ENCODE peak calls at places on chromosomes 3 and 15, in five cellular contexts. J is K562, E is HepG2, G is SK-N-SH, X is GM12878. V is an unnamed sample.

GRCh38 chr15:24977686-24978085 is 22.9 kb downstream of the SNRPN start:
- DNase-seq in J (no peak), G (no peak), E (no peak), X (no peak), V (no peak)

GRCh38 chr15:100703671-100704070 is 101.3 kb downstream of the ASB7 start:
- DNase-seq in E (no peak), G (no peak), J (no peak), X (peak), V (no peak)

GRCh38 chr3:4776399-4776979 is 202.7 kb upstream of the BHLHE40 start:
- DNase-seq in E (no peak), J (no peak), G (no peak), X (peak), V (no peak)

GRCh38 chr3:157916672-157917071 is 189.5 kb downstream of the SHOX2 start:
- DNase-seq in E (no peak), G (no peak), J (no peak), X (no peak), V (no peak)

GRCh38 chr3:187678869-187679268 is 8.7 kb upstream of the SST start:
- DNase-seq in X (no peak), G (peak), J (peak), E (peak), V (peak)

GRCh38 chr15:69540622-69541021 is 88.0 kb downstream of the RPLP1 start:
- DNase-seq in E (no peak), G (peak), J (no peak), X (no peak), V (no peak)

GRCh38 chr3:101065962-101066361 is 72.7 kb upstream of the ABI3BP start:
- DNase-seq in G (no peak), E (peak), J (no peak), X (no peak), V (no peak)

GRCh38 chr3:196210673-196211556 is at the start of gene ZDHHC19:
- DNase-seq in J (no peak), X (no peak), G (no peak), E (no peak), V (no peak)

GRCh38 chr15:49223536-49224274 is 53.7 kb downstream of the GALK2 start:
- DNase-seq in G (no peak), X (no peak), J (no peak), E (no peak), V (no peak)

GRCh38 chr3:63096248-63097058 is 181.7 kb upstream of the SYNPR start:
- DNase-seq in E (no peak), J (no peak), G (no peak), X (no peak), V (no peak)

GRCh38 chr3:12192655-12193484 is 34.2 kb upstream of the TIMP4 start:
- DNase-seq in X (no peak), E (no peak), G (no peak), J (no peak), V (no peak)

GRCh38 chr3:136343873-136344281 is 93.7 kb downstream of the PCCB start:
- DNase-seq in E (peak), J (peak), X (no peak), G (peak), V (no peak)

GRCh38 chr3:126881861-126882260 is 101.1 kb upstream of the PLXNA1 start:
- DNase-seq in X (no peak), E (no peak), G (no peak), J (no peak), V (no peak)

GRCh38 chr3:126883241-126883640 is 99.7 kb upstream of the PLXNA1 start:
- DNase-seq in G (no peak), J (no peak), E (no peak), X (no peak), V (no peak)

GRCh38 chr3:126885425-126885824 is 97.5 kb upstream of the PLXNA1 start:
- DNase-seq in E (no peak), X (no peak), J (no peak), G (no peak), V (no peak)

GRCh38 chr3:126878664-126879063 is 104.3 kb upstream of the PLXNA1 start:
- DNase-seq in X (no peak), J (no peak), E (no peak), G (peak), V (no peak)

DNA sequence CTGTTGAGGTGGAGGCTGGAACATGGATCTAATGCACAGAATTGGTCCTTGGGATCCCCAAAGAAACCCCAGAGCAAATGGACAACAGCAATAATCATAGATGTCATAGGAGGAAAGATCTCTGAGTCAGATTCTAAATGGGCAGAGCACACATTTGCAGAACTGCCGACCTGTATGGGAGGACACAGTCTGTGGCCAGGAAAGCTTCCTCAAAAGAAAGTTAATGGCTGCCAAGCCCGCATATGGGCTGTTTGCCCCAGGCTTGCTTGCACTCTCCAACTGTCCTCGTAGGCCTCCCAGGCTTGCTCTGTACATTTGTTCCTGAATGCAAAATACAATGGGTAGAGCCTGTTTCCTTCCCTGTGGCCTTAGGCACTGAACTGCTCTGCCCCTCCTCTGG is 102.0 kb upstream of the PLXNA1 start:
- DNase-seq in X (no peak), J (no peak), G (no peak), E (no peak), V (no peak)
- TF ChIP-seq FOXM1 in X (no peak), J (no peak), G (no peak), E (no peak), V (no peak)

GRCh38 chr15:51935466-51936118 is 36.0 kb downstream of the LEO1 start:
- DNase-seq in G (no peak), E (no peak), X (peak), J (no peak), V (no peak)

GRCh38 chr15:51931638-51932037 is 39.9 kb downstream of the LEO1 start:
- DNase-seq in E (no peak), J (no peak), X (no peak), G (no peak), V (no peak)

GRCh38 chr15:51936119-51936478 is 35.5 kb downstream of the LEO1 start:
- DNase-seq in X (no peak), J (no peak), G (no peak), E (no peak), V (no peak)

GRCh38 chr15:51926808-51927207 is 44.8 kb downstream of the LEO1 start:
- DNase-seq in E (no peak), G (no peak), X (no peak), J (no peak), V (no peak)

GRCh38 chr15:51931016-51931415 is 40.6 kb downstream of the LEO1 start:
- DNase-seq in J (no peak), E (no peak), G (no peak), X (no peak), V (no peak)
- TF ChIP-seq FOXM1 in J (no peak), E (no peak), G (no peak), X (no peak), V (no peak)

GRCh38 chr3:43093006-43093405 is 12.9 kb downstream of the POMGNT2 start:
- DNase-seq in J (no peak), E (no peak), X (no peak), G (peak), V (no peak)
- TF ChIP-seq FOXM1 in J (no peak), E (no peak), X (no peak), G (no peak), V (no peak)

DNA sequence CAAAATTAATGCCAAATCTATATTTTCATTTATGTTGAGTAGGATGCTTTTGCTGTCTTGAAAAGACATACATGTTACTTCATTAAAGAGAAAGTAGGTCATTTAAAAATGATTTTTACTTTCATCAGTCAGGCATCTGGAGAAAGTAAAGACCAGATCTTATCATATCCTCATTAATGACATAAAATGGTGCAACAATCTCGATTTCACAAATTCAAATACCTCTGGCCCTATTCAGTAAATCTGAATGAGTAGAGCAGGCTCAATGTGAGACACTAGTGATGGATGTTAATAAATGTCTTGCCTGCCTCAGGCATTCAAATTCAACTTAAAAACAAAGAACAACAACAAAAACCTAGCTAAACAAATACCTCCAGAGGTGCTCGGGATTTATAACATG is 714.1 kb downstream of the NAALADL2 start:
- DNase-seq in X (no peak), E (no peak), G (no peak), J (no peak), V (no peak)
- TF ChIP-seq FOXM1 in X (no peak), E (no peak), G (no peak), J (no peak), V (no peak)

DNA sequence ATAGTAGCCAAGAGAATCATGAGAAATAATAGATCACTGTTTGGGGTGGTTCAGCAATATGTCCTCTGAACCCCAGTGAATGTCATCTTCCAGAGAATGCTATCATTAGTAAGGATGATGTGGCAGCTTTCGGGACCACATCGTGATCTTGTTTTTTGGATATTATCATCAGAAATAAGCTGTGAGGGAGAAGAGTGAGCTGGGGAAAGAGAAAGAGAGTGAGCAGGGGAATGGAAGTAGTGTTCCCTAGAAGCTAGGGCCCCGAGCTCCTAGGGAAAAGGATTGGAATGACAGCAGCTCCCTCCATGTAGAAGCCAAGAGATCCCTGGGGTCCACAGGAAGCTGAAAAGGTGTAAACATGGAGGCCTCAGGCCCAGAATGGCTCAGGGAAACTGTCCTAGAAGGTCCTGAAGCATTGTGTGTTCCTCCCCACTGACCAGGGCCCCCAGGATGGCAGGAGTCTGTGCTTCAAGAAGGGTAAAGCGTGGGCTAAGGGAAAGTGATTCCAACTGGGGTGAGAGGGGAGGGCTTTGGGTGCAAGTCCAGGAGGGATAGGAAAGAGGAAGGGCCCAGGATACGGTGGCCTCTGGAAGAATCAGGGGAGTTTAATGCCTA is 56.6 kb upstream of the KLF13 start:
- DNase-seq in J (no peak), X (no peak), G (no peak), E (no peak), V (no peak)
- TF ChIP-seq FOXM1 in J (no peak), X (no peak), G (no peak), E (no peak), V (no peak)

GRCh38 chr3:10259798-10260197 is 11.5 kb downstream of the TATDN2 start:
- DNase-seq in E (no peak), J (no peak), X (no peak), G (no peak), V (no peak)

GRCh38 chr3:10265833-10266232 is 17.6 kb downstream of the TATDN2 start:
- DNase-seq in G (no peak), X (no peak), J (no peak), E (no peak), V (no peak)

GRCh38 chr3:10260211-10260701 is 12.0 kb downstream of the TATDN2 start:
- DNase-seq in G (no peak), J (no peak), E (no peak), X (no peak), V (no peak)

GRCh38 chr3:10262027-10262426 is 13.8 kb downstream of the TATDN2 start:
- DNase-seq in E (no peak), G (no peak), J (no peak), X (no peak), V (no peak)

DNA sequence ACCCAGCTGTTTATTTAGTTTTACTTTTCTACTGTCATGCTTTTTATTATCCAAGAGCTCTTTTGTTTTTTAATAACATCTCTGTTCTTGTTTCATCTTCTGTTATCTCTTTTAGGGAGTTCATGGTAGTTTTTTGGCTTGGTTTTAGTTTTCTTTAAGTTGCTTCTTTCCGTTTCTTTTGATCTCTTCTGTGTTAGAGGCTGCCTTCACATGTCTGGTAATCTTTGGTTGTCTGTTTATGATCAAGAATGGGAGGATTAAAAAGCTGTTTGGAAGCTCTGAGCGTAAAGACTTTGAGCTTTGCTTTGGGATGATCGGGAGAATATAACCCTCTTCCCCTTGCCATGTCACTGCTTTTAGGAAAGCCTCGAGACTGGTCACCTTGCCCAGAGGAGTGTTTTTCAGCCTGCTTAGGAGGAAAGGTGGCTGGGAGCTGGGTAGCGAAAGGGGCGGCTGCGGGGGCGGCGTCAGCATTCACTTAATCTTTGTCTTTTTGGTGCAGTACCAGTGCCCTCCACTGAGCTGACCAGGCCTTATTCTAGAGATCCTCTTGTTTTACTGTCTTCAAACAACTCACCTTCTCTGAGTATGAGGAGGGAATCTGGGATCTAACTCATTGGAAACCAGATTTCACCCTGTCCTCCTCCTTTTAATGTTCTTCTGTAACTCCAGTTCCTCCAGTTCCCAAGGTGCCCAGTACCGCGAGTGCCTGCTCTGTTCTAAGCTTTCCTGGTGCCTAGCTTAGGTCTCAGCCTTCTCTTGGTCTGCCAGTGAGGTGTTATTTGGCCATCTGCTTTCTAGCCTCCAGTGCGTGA is 15.5 kb downstream of the TATDN2 start:
- DNase-seq in G (peak), E (no peak), X (no peak), J (peak), V (peak)
- TF ChIP-seq FOXM1 in G (no peak), E (no peak), X (no peak), J (no peak), V (no peak)

DNA sequence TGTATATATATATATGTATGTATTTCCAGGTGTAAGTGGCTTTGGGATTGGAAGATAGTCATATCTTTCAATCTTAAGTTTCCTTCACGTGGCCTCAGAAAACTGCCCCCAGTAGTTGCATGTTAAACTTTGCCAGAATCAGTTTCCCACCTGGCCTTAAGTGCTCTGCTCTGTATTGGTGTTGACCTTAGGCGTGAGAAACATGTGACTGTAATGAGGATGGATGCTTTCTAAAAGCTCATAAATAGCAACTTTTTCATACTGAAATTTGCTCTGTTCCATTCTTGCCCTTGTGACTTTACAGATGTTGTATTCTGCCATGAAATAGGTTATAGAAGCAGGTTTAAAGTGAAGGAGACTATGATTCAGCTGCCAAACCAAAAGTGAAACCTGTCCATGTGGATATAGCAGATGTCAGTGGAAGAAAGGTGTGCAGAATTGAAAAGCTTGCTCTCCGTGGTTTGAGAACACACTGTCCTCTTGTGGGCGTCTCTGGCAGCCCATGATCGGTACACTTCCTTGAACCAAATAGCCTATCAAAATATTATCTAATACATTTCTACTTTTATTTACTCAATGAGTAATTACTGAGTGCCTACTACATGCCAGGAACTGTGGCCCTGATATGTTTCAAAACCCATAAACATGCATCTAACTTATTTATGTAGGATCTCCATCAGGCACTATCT is 15.8 kb downstream of the SCG5 start:
- DNase-seq in E (no peak), X (no peak), G (no peak), J (no peak), V (no peak)
- TF ChIP-seq FOXM1 in E (no peak), X (no peak), G (no peak), J (no peak), V (no peak)

GRCh38 chr3:58260261-58260731 is 22.7 kb downstream of the ABHD6 start:
- DNase-seq in G (no peak), X (no peak), J (no peak), E (no peak), V (no peak)
- TF ChIP-seq FOXM1 in G (no peak), X (no peak), J (no peak), E (no peak), V (no peak)

V was measured in HEK293T.